ENCODE peak calls at places on chromosomes 2 and 18, in four cellular contexts. A is Peyer's patch; V is kidney; M is CD4-positive, alpha-beta T cell. L is an unnamed sample.

GRCh38 chr2:98910349-98911125 is 25.5 kb downstream of the CRACDL start:
- DNase-seq in A (no peak), V (peak; percentile 34), M (no peak), L (no peak)

GRCh38 chr2:109382236-109382930 is 231.4 kb downstream of the SEPTIN10 start:
- DNase-seq in A (peak; percentile 23), V (peak; percentile 52), M (no peak), L (no peak)

GRCh38 chr2:46298522-46299351 is 1.5 kb downstream of the EPAS1 start:
- DNase-seq in A (peak; percentile 73), V (peak; percentile 83), M (no peak), L (peak; percentile 50)

GRCh38 chr2:7182525-7182924 is 265.3 kb downstream of the RNF144A start:
- DNase-seq in A (no peak), V (no peak), M (no peak), L (no peak)

GRCh38 chr2:47779416-47779790 is 3.5 kb upstream of the MSH6 start:
- DNase-seq in A (no peak), V (no peak), M (no peak), L (no peak)

GRCh38 chr2:127615511-127616166 is 30.3 kb upstream of the GPR17 start:
- DNase-seq in A (peak; percentile 29), V (no peak), M (no peak), L (no peak)

GRCh38 chr2:215702116-215702905 is 266.4 kb upstream of the FN1 start:
- DNase-seq in A (no peak), V (no peak), M (no peak), L (no peak)

GRCh38 chr2:74975016-74975415 is 16.6 kb downstream of the POLE4 start:
- DNase-seq in A (no peak), V (no peak), M (no peak), L (no peak)

GRCh38 chr18:45357681-45358470 is 257.4 kb upstream of the SLC14A2 start:
- DNase-seq in A (no peak), V (no peak), M (no peak), L (no peak)

GRCh38 chr2:25606892-25607291 is 66.5 kb downstream of the DTNB start:
- DNase-seq in A (peak; percentile 51), V (no peak), M (no peak), L (no peak)

GRCh38 chr2:68284896-68285295 is 32.6 kb upstream of the PPP3R1 start:
- DNase-seq in A (no peak), V (no peak), M (no peak), L (no peak)

DNA sequence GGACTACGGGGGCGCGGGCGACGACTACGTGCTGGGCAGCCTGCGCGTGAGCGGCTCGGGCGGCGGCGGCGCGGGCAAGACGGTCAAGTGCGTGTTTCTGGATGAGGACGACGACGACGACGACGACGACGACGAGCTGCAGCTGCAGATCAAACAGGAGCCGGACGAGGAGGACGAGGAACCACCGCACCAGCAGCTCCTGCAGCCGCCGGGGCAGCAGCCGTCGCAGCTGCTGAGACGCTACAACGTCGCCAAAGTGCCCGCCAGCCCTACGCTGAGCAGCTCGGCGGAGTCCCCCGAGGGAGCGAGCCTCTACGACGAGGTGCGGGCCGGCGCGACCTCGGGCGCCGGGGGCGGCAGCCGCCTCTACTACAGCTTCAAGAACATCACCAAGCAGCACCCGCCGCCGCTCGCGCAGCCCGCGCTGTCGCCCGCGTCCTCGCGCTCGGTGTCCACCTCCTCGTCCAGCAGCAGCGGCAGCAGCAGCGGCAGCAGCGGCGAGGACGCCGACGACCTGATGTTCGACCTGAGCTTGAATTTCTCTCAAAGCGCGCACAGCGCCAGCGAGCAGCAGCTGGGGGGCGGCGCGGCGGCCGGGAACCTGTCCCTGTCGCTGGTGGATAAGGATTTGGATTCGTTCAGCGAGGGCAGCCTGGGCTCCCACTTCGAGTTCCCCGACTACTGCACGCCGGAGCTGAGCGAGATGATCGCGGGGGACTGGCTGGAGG is 1.3 kb downstream of the SOX11 start:
- DNase-seq in A (no peak), V (no peak), M (no peak), L (peak; percentile 47)
- TF ChIP-seq CTCF in A (no peak), V (no peak), M (no peak), L (no peak)

DNA sequence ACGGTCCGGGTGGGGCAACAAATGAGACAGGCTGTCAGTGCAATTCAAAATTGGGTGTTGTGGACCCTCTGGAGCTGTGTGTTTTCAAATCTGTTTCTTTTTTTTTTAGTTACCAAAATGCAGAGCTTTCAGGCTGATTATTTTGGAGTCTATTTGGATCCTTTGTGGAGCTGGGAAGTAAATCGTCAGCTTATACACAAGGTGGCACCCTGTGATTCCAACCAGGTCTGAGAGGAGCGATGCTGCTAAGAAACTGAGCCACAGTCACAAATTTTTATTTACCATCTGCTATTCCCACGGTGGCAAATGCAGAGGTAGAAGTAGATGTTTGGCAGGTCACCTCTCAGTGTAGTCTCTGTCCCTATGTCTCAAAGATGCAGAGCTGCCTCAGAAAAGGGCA is 3.8 kb upstream of the EPC2 start:
- DNase-seq in A (no peak), V (no peak), M (no peak), L (no peak)
- TF ChIP-seq CTCF in A (no peak), V (peak; percentile 21), M (no peak), L (no peak)

DNA sequence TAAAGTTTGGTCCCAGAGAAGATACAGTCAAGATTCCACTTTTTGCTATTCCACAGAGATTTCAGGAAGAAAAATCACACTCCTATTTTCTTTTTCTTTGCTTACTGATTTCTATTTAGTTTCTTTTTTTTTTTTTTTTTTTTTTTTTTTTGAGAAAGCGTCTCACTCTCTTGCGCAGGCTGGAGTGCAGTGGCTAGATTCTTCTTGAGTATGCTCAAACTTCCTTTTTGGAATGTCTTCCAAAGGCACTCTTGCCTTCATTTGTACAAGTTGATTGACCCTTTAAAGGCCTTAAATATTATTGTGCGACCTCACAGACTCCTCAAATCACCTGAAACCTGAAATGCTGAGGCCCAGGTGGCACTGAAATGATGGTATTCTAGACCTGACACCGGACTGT is 9.6 kb downstream of the SCN1A start:
- DNase-seq in A (no peak), V (no peak), M (no peak), L (no peak)
- TF ChIP-seq CTCF in A (no peak), V (no peak), M (no peak), L (no peak)

GRCh38 chr2:19363474-19363778 is 5.0 kb upstream of the OSR1 start:
- DNase-seq in A (no peak), V (peak; percentile 59), M (no peak), L (no peak)

GRCh38 chr2:19362652-19363473 is 4.4 kb upstream of the OSR1 start:
- DNase-seq in A (peak; percentile 84), V (peak; percentile 88), M (no peak), L (peak; percentile 80)

GRCh38 chr2:19360881-19361321 is 2.5 kb upstream of the OSR1 start:
- DNase-seq in A (no peak), V (no peak), M (no peak), L (no peak)

GRCh38 chr2:19361325-19361990 is 3.0 kb upstream of the OSR1 start:
- DNase-seq in A (no peak), V (peak; percentile 79), M (no peak), L (no peak)

GRCh38 chr2:19362094-19362649 is 3.7 kb upstream of the OSR1 start:
- DNase-seq in A (no peak), V (no peak), M (no peak), L (no peak)
- TF ChIP-seq CTCF in A (no peak), V (no peak), M (no peak), L (no peak)

GRCh38 chr2:79857888-79858287 is 345.0 kb downstream of the CTNNA2 start:
- DNase-seq in A (no peak), V (no peak), M (no peak), L (no peak)

GRCh38 chr2:79861059-79861374 is 348.2 kb downstream of the CTNNA2 start:
- DNase-seq in A (no peak), V (no peak), M (no peak), L (no peak)

GRCh38 chr2:79862756-79863155 is 349.9 kb downstream of the CTNNA2 start:
- DNase-seq in A (no peak), V (no peak), M (no peak), L (no peak)

GRCh38 chr2:79855264-79856006 is 342.6 kb downstream of the CTNNA2 start:
- DNase-seq in A (no peak), V (no peak), M (no peak), L (peak; percentile 44)

GRCh38 chr2:79860233-79861058 is 347.6 kb downstream of the CTNNA2 start:
- DNase-seq in A (no peak), V (no peak), M (no peak), L (peak; percentile 15)
- TF ChIP-seq CTCF in A (peak; percentile 7), V (no peak), M (no peak), L (peak; percentile 48)

GRCh38 chr2:23294238-23294637 is 90.7 kb upstream of the KLHL29 start:
- DNase-seq in A (no peak), V (no peak), M (no peak), L (no peak)
- TF ChIP-seq CTCF in A (no peak), V (no peak), M (no peak), L (no peak)